ENCODE peak calls at places on chromosomes 12 and 14, in eight cellular contexts. B is ovary, C is transverse colon, P is H54, W is testis, M is Peyer's patch, G is esophagus muscularis mucosa, E is heart left ventricle. L is an unnamed sample.
A peak's percentile ranks its signal among the peaks of the same experiment; 100 is the strongest.

GRCh38 chr12:108348842-108349241 is 9.7 kb upstream of the CMKLR1 start:
- DNase-seq in B (no peak), C (no peak), P (no peak), W (no peak), M (no peak), G (no peak), E (no peak), L (no peak)

GRCh38 chr12:11958216-11959091 is 112.3 kb upstream of the BCL2L14 start:
- DNase-seq in B (no peak), C (no peak), P (peak; percentile 82), W (no peak), M (no peak), G (peak; percentile 79), E (no peak), L (no peak)

GRCh38 chr12:29562167-29562776 is 64.8 kb upstream of the OVCH1 start:
- DNase-seq in B (peak; percentile 50), C (no peak), P (no peak), W (no peak), M (no peak), G (no peak), E (peak; percentile 61), L (no peak)

GRCh38 chr12:26548227-26548626 is 284.8 kb downstream of the ITPR2 start:
- DNase-seq in B (no peak), C (no peak), P (no peak), W (no peak), M (no peak), G (no peak), E (no peak), L (no peak)

GRCh38 chr12:33488036-33488435 is 48.4 kb upstream of the SYT10 start:
- DNase-seq in B (no peak), C (no peak), P (no peak), W (no peak), M (no peak), G (no peak), E (no peak), L (no peak)

GRCh38 chr12:20264608-20265114 is 103.7 kb upstream of the PDE3A start:
- DNase-seq in B (no peak), C (no peak), P (no peak), W (no peak), M (no peak), G (no peak), E (no peak), L (no peak)

GRCh38 chr12:130878193-130879185 is 6.6 kb downstream of the RAN start:
- DNase-seq in B (no peak), C (no peak), P (no peak), W (no peak), M (no peak), G (no peak), E (no peak), L (peak; percentile 38)

GRCh38 chr14:79856357-79856756 is 354.9 kb downstream of the DIO2 start:
- DNase-seq in B (no peak), C (no peak), P (no peak), W (no peak), M (no peak), G (no peak), E (no peak), L (no peak)

GRCh38 chr14:92471919-92472318 is 41.7 kb upstream of the RIN3 start:
- DNase-seq in B (no peak), C (peak; percentile 15), P (peak; percentile 66), W (peak; percentile 8), M (no peak), G (no peak), E (no peak), L (no peak)

GRCh38 chr14:35895256-35895655 is 69.1 kb downstream of the BRMS1L start:
- DNase-seq in B (no peak), C (no peak), P (no peak), W (no peak), M (no peak), G (no peak), E (no peak), L (no peak)

GRCh38 chr14:99214701-99215100 is 57.3 kb downstream of the BCL11B start:
- DNase-seq in B (no peak), C (no peak), P (no peak), W (no peak), M (no peak), G (no peak), E (no peak), L (no peak)

GRCh38 chr12:53220857-53221202 is 11.2 kb downstream of the RARG start:
- DNase-seq in B (peak; percentile 91), C (peak; percentile 92), P (peak; percentile 98), W (peak; percentile 90), M (peak; percentile 90), G (peak; percentile 97), E (peak; percentile 95), L (peak; percentile 73)

GRCh38 chr12:50353869-50354593 is 42.4 kb downstream of the FAM186A start:
- DNase-seq in B (no peak), C (no peak), P (no peak), W (no peak), M (no peak), G (no peak), E (no peak), L (no peak)

GRCh38 chr12:83042441-83043215 is 355.9 kb downstream of the TMTC2 start:
- DNase-seq in B (no peak), C (no peak), P (no peak), W (no peak), M (no peak), G (no peak), E (no peak), L (no peak)

GRCh38 chr12:50102648-50103309 is 1.0 kb upstream of the GPD1 start:
- DNase-seq in B (no peak), C (no peak), P (no peak), W (no peak), M (peak; percentile 51), G (no peak), E (no peak), L (peak; percentile 10)

GRCh38 chr14:89359477-89360222 is 57.4 kb downstream of the FOXN3 start:
- DNase-seq in B (peak; percentile 52), C (no peak), P (no peak), W (peak; percentile 68), M (no peak), G (no peak), E (no peak), L (no peak)

GRCh38 chr12:47231456-47231855 is 151.7 kb upstream of the AMIGO2 start:
- DNase-seq in B (no peak), C (no peak), P (no peak), W (peak; percentile 55), M (no peak), G (no peak), E (no peak), L (no peak)

GRCh38 chr12:17928708-17929366 is 161.2 kb downstream of the RERGL start:
- DNase-seq in B (no peak), C (no peak), P (peak; percentile 5), W (no peak), M (no peak), G (no peak), E (no peak), L (no peak)

GRCh38 chr12:119649202-119649808 is 18.6 kb upstream of the PRKAB1 start:
- DNase-seq in B (no peak), C (no peak), P (peak; percentile 26), W (no peak), M (no peak), G (no peak), E (no peak), L (peak; percentile 31)

GRCh38 chr12:131671871-131672270 is 39.0 kb upstream of the SFSWAP start:
- DNase-seq in B (no peak), C (no peak), P (no peak), W (no peak), M (peak; percentile 7), G (no peak), E (no peak), L (no peak)

GRCh38 chr14:52895000-52895399 is 55.9 kb downstream of the FERMT2 start:
- DNase-seq in B (no peak), C (no peak), P (no peak), W (no peak), M (no peak), G (no peak), E (no peak), L (peak; percentile 11)

DNA sequence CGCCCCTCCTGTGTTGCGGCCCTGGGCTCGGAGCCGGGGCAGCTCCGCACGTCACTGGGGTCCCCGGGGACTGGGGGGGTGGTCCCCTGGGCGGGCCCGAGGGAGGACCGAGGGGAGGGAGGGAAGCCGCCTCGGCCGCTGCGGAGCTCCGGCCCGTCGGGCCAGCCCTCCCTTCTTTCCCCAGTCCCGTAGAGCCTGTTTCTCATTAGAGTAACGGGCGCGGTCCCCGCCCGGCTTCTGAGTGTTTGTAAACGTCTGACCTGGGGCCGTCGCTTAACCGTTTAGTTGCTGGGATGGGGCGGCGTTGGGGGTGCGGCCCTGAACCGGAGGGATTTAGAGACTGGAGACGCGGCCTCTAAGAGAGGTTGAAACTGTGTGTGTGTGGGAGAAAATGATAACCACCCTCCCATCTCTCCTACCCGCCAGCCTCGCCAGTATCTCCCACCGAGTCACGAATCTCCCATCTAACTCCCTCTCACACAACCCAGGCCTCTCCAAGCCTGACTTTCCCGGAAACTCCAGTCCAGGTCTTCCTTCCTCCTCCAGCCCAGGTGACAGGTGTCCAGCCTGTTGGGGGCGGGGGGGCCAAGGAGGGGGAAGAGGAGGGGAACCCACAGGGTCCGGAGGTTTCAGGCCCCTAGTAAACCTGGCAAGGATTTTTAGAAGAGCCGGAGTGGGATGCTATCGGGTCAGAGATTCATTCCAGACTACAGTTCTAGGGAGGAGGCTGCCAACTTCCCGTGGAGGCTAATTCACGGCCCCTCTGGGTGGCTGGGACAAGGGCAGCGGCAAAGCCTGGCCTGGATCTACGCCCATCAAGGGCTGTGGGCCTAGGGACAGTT is 1.1 kb upstream of the NFATC4 start:
- DNase-seq in B (peak; percentile 97), C (peak; percentile 94), P (peak; percentile 55), W (peak; percentile 88), M (peak; percentile 89), G (peak; percentile 96), E (peak; percentile 90), L (peak; percentile 49)
- TF ChIP-seq POLR2A in B (peak; percentile 79), C (peak; percentile 74), P (no peak), W (peak; percentile 9), M (peak; percentile 50), G (peak; percentile 22), E (peak; percentile 67), L (peak; percentile 34)

DNA sequence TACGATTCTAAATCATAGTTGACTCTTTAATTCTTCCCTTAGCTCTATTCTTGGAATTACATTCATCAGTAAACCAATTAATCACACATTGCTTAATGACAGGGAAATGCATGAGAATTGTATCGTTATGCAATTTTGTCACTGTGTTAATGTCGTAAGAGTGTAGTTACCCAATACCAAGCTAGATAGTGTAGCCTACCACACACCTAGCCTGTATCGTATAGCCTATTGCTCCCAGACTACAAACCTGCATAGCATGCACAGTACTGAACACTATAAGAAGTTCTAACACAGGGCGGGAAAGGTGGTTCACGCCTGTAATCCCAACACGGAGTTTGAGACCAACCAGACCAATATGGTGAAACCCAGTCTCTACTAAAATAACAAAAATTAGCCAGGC is 24.7 kb downstream of the HNRNPC start:
- DNase-seq in B (no peak), C (no peak), P (no peak), W (no peak), M (no peak), G (no peak), E (no peak), L (no peak)
- TF ChIP-seq POLR2A in B (no peak), C (no peak), P (no peak), W (no peak), M (no peak), G (no peak), E (no peak), L (no peak)

GRCh38 chr12:56224102-56224701 is at the start of gene NABP2:
- DNase-seq in B (peak; percentile 97), C (peak; percentile 99), P (peak; percentile 98), W (peak; percentile 98), M (peak; percentile 98), G (peak; percentile 99), E (peak; percentile 98), L (peak; percentile 95)
- TF ChIP-seq POLR2A in B (peak; percentile 36), C (peak; percentile 56), P (peak; percentile 52), W (no peak), M (peak; percentile 61), G (no peak), E (peak; percentile 55), L (peak; percentile 47)

GRCh38 chr14:100601064-100601463 is 13.8 kb upstream of the BEGAIN start:
- DNase-seq in B (no peak), C (no peak), P (no peak), W (no peak), M (no peak), G (no peak), E (no peak), L (no peak)
- TF ChIP-seq POLR2A in B (no peak), C (no peak), P (no peak), W (no peak), M (no peak), G (no peak), E (no peak), L (no peak)